ENCODE peak calls at places on chromosome X, in nine cellular contexts. One of them, this sample, is unnamed.

GRCh38 chrX:39536165-39536564 is 561.6 kb downstream of the BCOR start:
- DNase-seq in HFF-Myc: no peak
- DNase-seq in GM06990: no peak
- DNase-seq in epithelial cell of proximal tubule: no peak
- DNase-seq in A673: no peak
- DNase-seq in retinal pigment epithelial cell: no peak
- DNase-seq in Peyer's patch: no peak
- DNase-seq in CD4-positive, alpha-beta T cell: no peak
- DNase-seq in neural crest cell: no peak
- DNase-seq in this sample: no peak

GRCh38 chrX:33336783-33337182 is 125.4 kb upstream of the DMD start:
- DNase-seq in HFF-Myc: no peak
- DNase-seq in GM06990: no peak
- DNase-seq in epithelial cell of proximal tubule: no peak
- DNase-seq in A673: peak
- DNase-seq in retinal pigment epithelial cell: no peak
- DNase-seq in Peyer's patch: peak
- DNase-seq in CD4-positive, alpha-beta T cell: no peak
- DNase-seq in neural crest cell: peak
- DNase-seq in this sample: no peak

GRCh38 chrX:112840382-112841113 is at the start of gene AMOT:
- DNase-seq in HFF-Myc: no peak
- DNase-seq in GM06990: peak
- DNase-seq in epithelial cell of proximal tubule: no peak
- DNase-seq in A673: peak
- DNase-seq in retinal pigment epithelial cell: no peak
- DNase-seq in Peyer's patch: peak
- DNase-seq in CD4-positive, alpha-beta T cell: peak
- DNase-seq in neural crest cell: peak
- DNase-seq in this sample: peak

GRCh38 chrX:28550331-28550872 is 36.8 kb upstream of the IL1RAPL1 start:
- DNase-seq in HFF-Myc: no peak
- DNase-seq in GM06990: no peak
- DNase-seq in epithelial cell of proximal tubule: no peak
- DNase-seq in A673: no peak
- DNase-seq in retinal pigment epithelial cell: no peak
- DNase-seq in Peyer's patch: no peak
- DNase-seq in CD4-positive, alpha-beta T cell: no peak
- DNase-seq in neural crest cell: no peak
- DNase-seq in this sample: no peak

GRCh38 chrX:107674480-107675364 is 46.4 kb downstream of the PRPS1 start:
- DNase-seq in HFF-Myc: no peak
- DNase-seq in GM06990: no peak
- DNase-seq in epithelial cell of proximal tubule: no peak
- DNase-seq in A673: no peak
- DNase-seq in retinal pigment epithelial cell: no peak
- DNase-seq in Peyer's patch: peak
- DNase-seq in CD4-positive, alpha-beta T cell: no peak
- DNase-seq in neural crest cell: no peak
- DNase-seq in this sample: peak

GRCh38 chrX:53239474-53239873 is 14.5 kb upstream of the KDM5C start:
- DNase-seq in HFF-Myc: no peak
- DNase-seq in GM06990: no peak
- DNase-seq in epithelial cell of proximal tubule: no peak
- DNase-seq in A673: peak
- DNase-seq in retinal pigment epithelial cell: no peak
- DNase-seq in Peyer's patch: no peak
- DNase-seq in CD4-positive, alpha-beta T cell: no peak
- DNase-seq in neural crest cell: no peak
- DNase-seq in this sample: no peak

GRCh38 chrX:124641737-124642491 is 295.6 kb downstream of the SH2D1A start:
- DNase-seq in HFF-Myc: no peak
- DNase-seq in GM06990: no peak
- DNase-seq in epithelial cell of proximal tubule: no peak
- DNase-seq in A673: no peak
- DNase-seq in retinal pigment epithelial cell: no peak
- DNase-seq in Peyer's patch: no peak
- DNase-seq in CD4-positive, alpha-beta T cell: no peak
- DNase-seq in neural crest cell: no peak
- DNase-seq in this sample: no peak

GRCh38 chrX:683572-683971 is 53.0 kb downstream of the SHOX start:
- DNase-seq in HFF-Myc: no peak
- DNase-seq in GM06990: no peak
- DNase-seq in epithelial cell of proximal tubule: no peak
- DNase-seq in A673: no peak
- DNase-seq in retinal pigment epithelial cell: no peak
- DNase-seq in Peyer's patch: no peak
- DNase-seq in CD4-positive, alpha-beta T cell: no peak
- DNase-seq in neural crest cell: no peak
- DNase-seq in this sample: no peak

GRCh38 chrX:30612250-30612655 is 34.7 kb upstream of the TASL start:
- DNase-seq in HFF-Myc: no peak
- DNase-seq in GM06990: no peak
- DNase-seq in epithelial cell of proximal tubule: no peak
- DNase-seq in A673: no peak
- DNase-seq in retinal pigment epithelial cell: no peak
- DNase-seq in Peyer's patch: no peak
- DNase-seq in CD4-positive, alpha-beta T cell: no peak
- DNase-seq in neural crest cell: no peak
- DNase-seq in this sample: no peak

GRCh38 chrX:153725832-153726285 is 1.2 kb downstream of the ABCD1 start:
- DNase-seq in HFF-Myc: no peak
- DNase-seq in GM06990: peak
- DNase-seq in epithelial cell of proximal tubule: no peak
- DNase-seq in A673: no peak
- DNase-seq in retinal pigment epithelial cell: no peak
- DNase-seq in Peyer's patch: no peak
- DNase-seq in CD4-positive, alpha-beta T cell: no peak
- DNase-seq in neural crest cell: no peak
- DNase-seq in this sample: no peak

GRCh38 chrX:153724252-153725038 is at the start of the genes ABCD1 and BCAP31:
- DNase-seq in HFF-Myc: peak
- DNase-seq in GM06990: peak
- DNase-seq in epithelial cell of proximal tubule: no peak
- DNase-seq in A673: peak
- DNase-seq in retinal pigment epithelial cell: no peak
- DNase-seq in Peyer's patch: peak
- DNase-seq in CD4-positive, alpha-beta T cell: peak
- DNase-seq in neural crest cell: peak
- DNase-seq in this sample: peak

GRCh38 chrX:153725039-153725831 is 579 bp downstream of the ABCD1 start:
- DNase-seq in HFF-Myc: no peak
- DNase-seq in GM06990: peak
- DNase-seq in epithelial cell of proximal tubule: no peak
- DNase-seq in A673: no peak
- DNase-seq in retinal pigment epithelial cell: no peak
- DNase-seq in Peyer's patch: no peak
- DNase-seq in CD4-positive, alpha-beta T cell: no peak
- DNase-seq in neural crest cell: no peak
- DNase-seq in this sample: peak

GRCh38 chrX:153723351-153724251 is 586 bp downstream of the BCAP31 start:
- DNase-seq in HFF-Myc: no peak
- DNase-seq in GM06990: no peak
- DNase-seq in epithelial cell of proximal tubule: no peak
- DNase-seq in A673: peak
- DNase-seq in retinal pigment epithelial cell: no peak
- DNase-seq in Peyer's patch: peak
- DNase-seq in CD4-positive, alpha-beta T cell: peak
- DNase-seq in neural crest cell: no peak
- DNase-seq in this sample: peak

GRCh38 chrX:153722704-153723350 is 1.4 kb downstream of the BCAP31 start:
- DNase-seq in HFF-Myc: no peak
- DNase-seq in GM06990: no peak
- DNase-seq in epithelial cell of proximal tubule: no peak
- DNase-seq in A673: no peak
- DNase-seq in retinal pigment epithelial cell: no peak
- DNase-seq in Peyer's patch: no peak
- DNase-seq in CD4-positive, alpha-beta T cell: no peak
- DNase-seq in neural crest cell: no peak
- DNase-seq in this sample: peak
- TF ChIP-seq CTCF in HFF-Myc: no peak
- TF ChIP-seq CTCF in GM06990: no peak
- TF ChIP-seq CTCF in epithelial cell of proximal tubule: no peak
- TF ChIP-seq CTCF in A673: no peak
- TF ChIP-seq CTCF in retinal pigment epithelial cell: no peak
- TF ChIP-seq CTCF in Peyer's patch: no peak
- TF ChIP-seq CTCF in CD4-positive, alpha-beta T cell: no peak
- TF ChIP-seq CTCF in neural crest cell: no peak
- TF ChIP-seq CTCF in this sample: no peak

GRCh38 chrX:50910685-50911176 is at the start of gene BMP15:
- DNase-seq in HFF-Myc: no peak
- DNase-seq in GM06990: no peak
- DNase-seq in epithelial cell of proximal tubule: no peak
- DNase-seq in A673: no peak
- DNase-seq in retinal pigment epithelial cell: no peak
- DNase-seq in Peyer's patch: no peak
- DNase-seq in CD4-positive, alpha-beta T cell: no peak
- DNase-seq in neural crest cell: no peak
- DNase-seq in this sample: no peak

GRCh38 chrX:50903387-50904027 is 7.0 kb upstream of the BMP15 start:
- DNase-seq in HFF-Myc: no peak
- DNase-seq in GM06990: no peak
- DNase-seq in epithelial cell of proximal tubule: no peak
- DNase-seq in A673: peak
- DNase-seq in retinal pigment epithelial cell: peak
- DNase-seq in Peyer's patch: peak
- DNase-seq in CD4-positive, alpha-beta T cell: no peak
- DNase-seq in neural crest cell: peak
- DNase-seq in this sample: peak

DNA sequence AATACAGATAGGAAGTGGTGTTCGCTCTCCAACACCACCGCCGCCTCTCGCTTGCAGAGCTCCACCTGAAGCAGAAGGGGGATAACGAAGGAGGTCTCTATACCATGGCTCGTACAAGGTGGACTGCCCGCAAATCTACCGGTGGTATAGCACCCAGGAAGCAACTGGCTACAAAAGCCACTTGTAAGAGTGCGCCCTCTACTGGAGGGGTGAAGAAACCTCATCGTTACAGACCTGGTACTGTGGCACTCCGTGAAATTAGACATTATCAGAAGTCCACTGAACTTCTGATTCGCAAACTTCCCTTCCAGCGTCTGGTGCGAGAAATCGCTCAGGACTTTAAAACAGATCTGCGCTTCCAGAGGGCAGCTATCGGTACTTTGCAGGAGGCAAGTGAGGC is 5.2 kb upstream of the BMP15 start:
- DNase-seq in HFF-Myc: no peak
- DNase-seq in GM06990: no peak
- DNase-seq in epithelial cell of proximal tubule: no peak
- DNase-seq in A673: peak
- DNase-seq in retinal pigment epithelial cell: no peak
- DNase-seq in Peyer's patch: peak
- DNase-seq in CD4-positive, alpha-beta T cell: no peak
- DNase-seq in neural crest cell: no peak
- DNase-seq in this sample: peak
- TF ChIP-seq CTCF in HFF-Myc: peak
- TF ChIP-seq CTCF in GM06990: peak
- TF ChIP-seq CTCF in epithelial cell of proximal tubule: peak
- TF ChIP-seq CTCF in A673: peak
- TF ChIP-seq CTCF in retinal pigment epithelial cell: peak
- TF ChIP-seq CTCF in Peyer's patch: no peak
- TF ChIP-seq CTCF in CD4-positive, alpha-beta T cell: no peak
- TF ChIP-seq CTCF in neural crest cell: peak
- TF ChIP-seq CTCF in this sample: peak

GRCh38 chrX:66035667-66036066 is 4.2 kb downstream of the VSIG4 start:
- DNase-seq in HFF-Myc: no peak
- DNase-seq in GM06990: no peak
- DNase-seq in epithelial cell of proximal tubule: no peak
- DNase-seq in A673: no peak
- DNase-seq in retinal pigment epithelial cell: no peak
- DNase-seq in Peyer's patch: no peak
- DNase-seq in CD4-positive, alpha-beta T cell: no peak
- DNase-seq in neural crest cell: no peak
- DNase-seq in this sample: no peak

GRCh38 chrX:66028936-66029335 is 10.9 kb downstream of the VSIG4 start:
- DNase-seq in HFF-Myc: no peak
- DNase-seq in GM06990: no peak
- DNase-seq in epithelial cell of proximal tubule: no peak
- DNase-seq in A673: no peak
- DNase-seq in retinal pigment epithelial cell: no peak
- DNase-seq in Peyer's patch: no peak
- DNase-seq in CD4-positive, alpha-beta T cell: no peak
- DNase-seq in neural crest cell: no peak
- DNase-seq in this sample: no peak

GRCh38 chrX:66030505-66031317 is 9.2 kb downstream of the VSIG4 start:
- DNase-seq in HFF-Myc: no peak
- DNase-seq in GM06990: no peak
- DNase-seq in epithelial cell of proximal tubule: no peak
- DNase-seq in A673: peak
- DNase-seq in retinal pigment epithelial cell: no peak
- DNase-seq in Peyer's patch: peak
- DNase-seq in CD4-positive, alpha-beta T cell: no peak
- DNase-seq in neural crest cell: no peak
- DNase-seq in this sample: no peak
- TF ChIP-seq CTCF in HFF-Myc: peak
- TF ChIP-seq CTCF in GM06990: peak
- TF ChIP-seq CTCF in epithelial cell of proximal tubule: peak
- TF ChIP-seq CTCF in A673: peak
- TF ChIP-seq CTCF in retinal pigment epithelial cell: no peak
- TF ChIP-seq CTCF in Peyer's patch: peak
- TF ChIP-seq CTCF in CD4-positive, alpha-beta T cell: peak
- TF ChIP-seq CTCF in neural crest cell: peak
- TF ChIP-seq CTCF in this sample: peak

GRCh38 chrX:11546917-11547316 is 118.8 kb downstream of the ARHGAP6 start:
- DNase-seq in HFF-Myc: no peak
- DNase-seq in GM06990: no peak
- DNase-seq in epithelial cell of proximal tubule: no peak
- DNase-seq in A673: no peak
- DNase-seq in retinal pigment epithelial cell: no peak
- DNase-seq in Peyer's patch: no peak
- DNase-seq in CD4-positive, alpha-beta T cell: no peak
- DNase-seq in neural crest cell: no peak
- DNase-seq in this sample: no peak

GRCh38 chrX:11541510-11541909 is 124.2 kb downstream of the ARHGAP6 start:
- DNase-seq in HFF-Myc: no peak
- DNase-seq in GM06990: no peak
- DNase-seq in epithelial cell of proximal tubule: no peak
- DNase-seq in A673: no peak
- DNase-seq in retinal pigment epithelial cell: no peak
- DNase-seq in Peyer's patch: no peak
- DNase-seq in CD4-positive, alpha-beta T cell: no peak
- DNase-seq in neural crest cell: no peak
- DNase-seq in this sample: no peak

GRCh38 chrX:11540532-11541377 is 125.0 kb downstream of the ARHGAP6 start:
- DNase-seq in HFF-Myc: no peak
- DNase-seq in GM06990: peak
- DNase-seq in epithelial cell of proximal tubule: no peak
- DNase-seq in A673: no peak
- DNase-seq in retinal pigment epithelial cell: no peak
- DNase-seq in Peyer's patch: no peak
- DNase-seq in CD4-positive, alpha-beta T cell: no peak
- DNase-seq in neural crest cell: no peak
- DNase-seq in this sample: no peak

DNA sequence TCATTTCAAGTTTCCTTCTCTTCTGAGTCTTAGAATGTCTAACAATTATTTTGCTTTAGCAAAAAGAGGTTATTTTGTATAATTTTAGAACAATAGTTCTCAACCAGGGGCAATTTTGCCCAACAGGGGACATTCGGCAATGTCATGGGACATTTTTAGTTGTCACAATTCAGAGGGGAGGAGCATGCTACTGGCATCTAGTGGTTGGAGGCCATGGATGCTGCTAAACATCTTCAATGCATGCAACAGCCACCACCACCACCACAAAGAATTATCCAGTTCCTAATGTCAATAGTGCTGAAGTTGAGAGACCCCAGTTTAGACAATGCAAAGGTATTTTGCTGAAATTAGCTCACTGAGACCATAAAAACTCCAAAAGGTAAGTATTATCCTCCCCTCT is 122.5 kb downstream of the ARHGAP6 start:
- DNase-seq in HFF-Myc: no peak
- DNase-seq in GM06990: no peak
- DNase-seq in epithelial cell of proximal tubule: no peak
- DNase-seq in A673: peak
- DNase-seq in retinal pigment epithelial cell: no peak
- DNase-seq in Peyer's patch: no peak
- DNase-seq in CD4-positive, alpha-beta T cell: no peak
- DNase-seq in neural crest cell: no peak
- DNase-seq in this sample: no peak
- TF ChIP-seq CTCF in HFF-Myc: no peak
- TF ChIP-seq CTCF in GM06990: peak
- TF ChIP-seq CTCF in epithelial cell of proximal tubule: no peak
- TF ChIP-seq CTCF in A673: peak
- TF ChIP-seq CTCF in retinal pigment epithelial cell: no peak
- TF ChIP-seq CTCF in Peyer's patch: no peak
- TF ChIP-seq CTCF in CD4-positive, alpha-beta T cell: no peak
- TF ChIP-seq CTCF in neural crest cell: no peak
- TF ChIP-seq CTCF in this sample: no peak